ENCODE peak calls at places on chromosomes 12 and 14, in eight cellular contexts. R is HTR-8/SVneo; A is NB4; V is NCI-H2029 treated with DMSO at 0.1 percent for 48 hours; N is D341Med; O is A549; Q is stimulated activated naive B cell treated with anti-CD40 and anti-IgM and Interleukin-4, amounts not matched to agents 10 μg/mL and 1 μg/mL and 100 μg/mL, for 72 hours; L is cardiac muscle cell. S is an unnamed sample.

GRCh38 chr12:113248842-113249435 is 27.7 kb downstream of the TPCN1 start:
- DNase-seq in Q (no peak), R (no peak), N (no peak), V (no peak), A (no peak), L (no peak), O (no peak), S (no peak)

GRCh38 chr12:92933606-92934005 is 4.5 kb upstream of the EEA1 start:
- DNase-seq in Q (no peak), O (no peak), L (no peak), R (no peak), N (no peak), V (no peak), A (no peak), S (no peak)

GRCh38 chr14:100891051-100891450 is 12.5 kb downstream of the RTL1 start:
- DNase-seq in A (no peak), N (no peak), V (no peak), Q (no peak), L (no peak), R (no peak), O (no peak), S (no peak)

GRCh38 chr12:115840159-115840558 is 437.3 kb downstream of the MED13L start:
- DNase-seq in R (no peak), O (peak), V (no peak), Q (no peak), N (no peak), A (no peak), L (no peak), S (peak)

GRCh38 chr14:81127785-81128184 is 93.0 kb downstream of the GTF2A1 start:
- DNase-seq in R (no peak), A (peak), V (no peak), L (no peak), Q (no peak), O (no peak), N (no peak), S (no peak)

GRCh38 chr12:109639473-109639872 is 65.9 kb downstream of the MVK start:
- DNase-seq in L (no peak), Q (no peak), A (no peak), N (no peak), V (no peak), O (no peak), R (no peak), S (no peak)

GRCh38 chr12:4116251-4117111 is 157.1 kb upstream of the CCND2 start:
- DNase-seq in N (no peak), O (no peak), A (no peak), Q (no peak), R (peak), V (no peak), L (no peak), S (peak)

GRCh38 chr12:100827901-100828520 is 33.4 kb downstream of the ANO4 start:
- DNase-seq in A (peak), O (peak), V (peak), R (no peak), N (peak), L (peak), Q (no peak), S (peak)

GRCh38 chr14:75283162-75283883 is 4.7 kb downstream of the FOS start:
- DNase-seq in A (peak), V (no peak), Q (no peak), N (no peak), R (no peak), L (no peak), O (peak), S (no peak)

GRCh38 chr14:66099931-66100330 is 386.2 kb upstream of the CCDC196 start:
- DNase-seq in Q (no peak), L (no peak), A (no peak), N (no peak), V (no peak), O (no peak), R (no peak), S (no peak)

GRCh38 chr12:122859303-122860051 is 24.2 kb downstream of the HIP1R start:
- DNase-seq in R (no peak), A (no peak), N (no peak), Q (no peak), L (no peak), V (no peak), O (no peak), S (no peak)

GRCh38 chr12:88870000-88870737 is 289.9 kb upstream of the KITLG start:
- DNase-seq in A (no peak), O (no peak), N (no peak), L (no peak), V (no peak), Q (no peak), R (no peak), S (peak)

GRCh38 chr12:31288381-31288780 is 37.6 kb downstream of the SINHCAF start:
- DNase-seq in A (no peak), Q (no peak), L (no peak), O (no peak), V (no peak), R (no peak), N (no peak), S (no peak)

GRCh38 chr12:116759783-116760581 is 21.9 kb downstream of the RNFT2 start:
- DNase-seq in O (peak), R (no peak), Q (peak), A (no peak), N (no peak), V (no peak), L (peak), S (no peak)

GRCh38 chr12:11941601-11942360 is 129.0 kb upstream of the BCL2L14 start:
- DNase-seq in O (no peak), A (no peak), Q (no peak), N (no peak), L (no peak), R (no peak), V (no peak), S (peak)

GRCh38 chr12:75722714-75723200 is 211.3 kb upstream of the KRR1 start:
- DNase-seq in O (peak), A (peak), Q (no peak), R (peak), N (no peak), L (no peak), V (peak), S (peak)

GRCh38 chr14:95833429-95833828 is 43.2 kb upstream of the TUNAR start:
- DNase-seq in A (no peak), O (peak), N (no peak), R (no peak), L (no peak), Q (no peak), V (no peak), S (no peak)

GRCh38 chr12:124618291-124618902 is 51.0 kb upstream of the NCOR2 start:
- DNase-seq in A (no peak), Q (no peak), O (no peak), L (no peak), R (no peak), N (peak), V (no peak), S (no peak)

GRCh38 chr12:1216560-1216959 is 225.5 kb downstream of the ERC1 start:
- DNase-seq in Q (no peak), N (no peak), O (no peak), R (no peak), V (no peak), A (no peak), L (no peak), S (no peak)

GRCh38 chr12:43069768-43070221 is 480.2 kb upstream of the PRICKLE1 start:
- DNase-seq in Q (no peak), V (no peak), N (no peak), L (no peak), R (no peak), O (no peak), A (no peak), S (peak)

GRCh38 chr12:116332705-116333380 is 55.4 kb upstream of the MED13L start:
- DNase-seq in R (no peak), O (no peak), N (no peak), A (no peak), L (no peak), V (peak), Q (no peak), S (no peak)

GRCh38 chr14:96253140-96253539 is 2.9 kb upstream of the BDKRB1 start:
- DNase-seq in N (no peak), O (peak), A (peak), R (peak), Q (no peak), V (no peak), L (no peak), S (peak)

GRCh38 chr14:65258391-65258790 is 154.1 kb upstream of the FUT8 start:
- DNase-seq in Q (no peak), N (no peak), L (no peak), R (peak), O (peak), A (no peak), V (no peak), S (no peak)

GRCh38 chr14:91890291-91890749 is 23.0 kb upstream of the TC2N start:
- DNase-seq in L (no peak), A (no peak), N (no peak), R (no peak), O (no peak), Q (no peak), V (no peak), S (no peak)

GRCh38 chr12:16914853-16915252 is 308.9 kb upstream of the LMO3 start:
- DNase-seq in R (no peak), N (no peak), O (no peak), A (no peak), Q (no peak), L (no peak), V (no peak), S (no peak)

GRCh38 chr14:70660967-70661871 is 19.5 kb downstream of the TTC9 start:
- DNase-seq in Q (peak), V (no peak), R (no peak), O (no peak), A (no peak), L (no peak), N (no peak), S (no peak)

GRCh38 chr14:52342849-52343606 is 28.9 kb downstream of the PTGER2 start:
- DNase-seq in V (no peak), R (peak), L (no peak), O (peak), A (no peak), N (no peak), Q (no peak), S (no peak)